ENCODE peak calls at places on chromosomes 2 and 18, in seven cellular contexts. R, G, T, O, W, X and U are unnamed samples.

GRCh38 chr2:128284841-128285240 is 33.8 kb downstream of the HS6ST1 start:
- DNase-seq in R (no peak), G (no peak), W (no peak), T (no peak), X (no peak), O (no peak), U (no peak)

GRCh38 chr2:133421516-133422324 is 146.5 kb downstream of the NCKAP5 start:
- DNase-seq in O (no peak), G (no peak), X (no peak), R (no peak), W (peak; percentile 35), T (peak; percentile 61), U (peak; percentile 8)

GRCh38 chr2:156657809-156658208 is 221.6 kb downstream of the GPD2 start:
- DNase-seq in G (no peak), W (no peak), R (no peak), X (no peak), O (no peak), T (no peak), U (no peak)

GRCh38 chr2:98893871-98894270 is 42.2 kb downstream of the CRACDL start:
- DNase-seq in O (no peak), X (no peak), W (no peak), R (no peak), G (no peak), T (no peak), U (no peak)

GRCh38 chr2:24818721-24819167 is 25.5 kb downstream of the CENPO start:
- DNase-seq in X (no peak), T (no peak), G (peak; percentile 26), W (no peak), R (no peak), O (peak; percentile 39), U (peak; percentile 22)

GRCh38 chr2:207896525-207897295 is 127.0 kb upstream of the FZD5 start:
- DNase-seq in R (peak; percentile 71), X (no peak), W (peak; percentile 46), O (no peak), T (no peak), G (peak; percentile 3), U (peak; percentile 23)

GRCh38 chr2:224869601-224870000 is 153.4 kb upstream of the CCDC195 start:
- DNase-seq in O (no peak), R (no peak), G (no peak), X (no peak), T (no peak), W (no peak), U (no peak)

GRCh38 chr18:42458226-42458625 is 503.2 kb downstream of the PIK3C3 start:
- DNase-seq in W (no peak), X (no peak), R (no peak), O (no peak), T (no peak), G (no peak), U (no peak)

GRCh38 chr2:120660056-120660694 is 75.5 kb upstream of the GLI2 start:
- DNase-seq in R (no peak), W (no peak), X (no peak), T (no peak), O (no peak), G (no peak), U (no peak)

GRCh38 chr2:5074738-5075137 is 617.4 kb upstream of the SOX11 start:
- DNase-seq in T (no peak), X (no peak), W (no peak), R (no peak), O (no peak), G (peak; percentile 8), U (no peak)

GRCh38 chr2:121202541-121203310 is 82.3 kb downstream of the TFCP2L1 start:
- DNase-seq in X (no peak), R (no peak), W (no peak), T (no peak), G (no peak), O (no peak), U (no peak)

GRCh38 chr18:56702946-56703345 is 51.8 kb downstream of the WDR7 start:
- DNase-seq in T (no peak), R (peak; percentile 3), O (no peak), X (peak; percentile 58), G (peak; percentile 47), W (peak; percentile 24), U (peak; percentile 54)

GRCh38 chr2:11123856-11124759 is 31.2 kb upstream of the SLC66A3 start:
- DNase-seq in W (peak; percentile 43), O (peak; percentile 97), G (peak; percentile 70), T (no peak), R (peak; percentile 66), X (peak; percentile 62), U (peak; percentile 92)

GRCh38 chr18:40917096-40917495 is 1037.9 kb upstream of the PIK3C3 start:
- DNase-seq in X (no peak), O (no peak), G (no peak), W (no peak), R (no peak), T (no peak), U (no peak)

GRCh38 chr2:221480251-221480650 is 91.9 kb downstream of the EPHA4 start:
- DNase-seq in X (no peak), T (no peak), O (no peak), R (no peak), W (no peak), G (no peak), U (no peak)

GRCh38 chr2:38533757-38534545 is 68.8 kb downstream of the HNRNPLL start:
- DNase-seq in R (no peak), X (no peak), W (no peak), G (peak; percentile 44), O (no peak), T (no peak), U (no peak)

GRCh38 chr2:118049140-118050128 is 35.6 kb upstream of the CCDC93 start:
- DNase-seq in G (no peak), X (no peak), T (peak; percentile 38), W (no peak), O (no peak), R (no peak), U (no peak)

GRCh38 chr2:7915302-7916200 is 766.3 kb upstream of the ID2 start:
- DNase-seq in O (no peak), W (no peak), R (no peak), T (no peak), G (no peak), X (no peak), U (no peak)

GRCh38 chr2:32565902-32566301 is 61.9 kb upstream of the TTC27 start:
- DNase-seq in X (no peak), T (no peak), R (no peak), W (no peak), O (no peak), G (no peak), U (no peak)

GRCh38 chr18:3794537-3795348 is 344.8 kb downstream of the TGIF1 start:
- DNase-seq in X (no peak), R (no peak), W (no peak), G (peak; percentile 30), O (no peak), T (no peak), U (no peak)

GRCh38 chr18:62852851-62853250 is 137.5 kb downstream of the PHLPP1 start:
- DNase-seq in R (no peak), W (no peak), T (no peak), X (no peak), O (no peak), G (no peak), U (no peak)

GRCh38 chr2:215178121-215178520 is 39.7 kb upstream of the ABCA12 start:
- DNase-seq in X (no peak), G (no peak), O (no peak), T (no peak), R (no peak), W (no peak), U (no peak)
- TF ChIP-seq YY1 in X (no peak), G (no peak), O (no peak), T (no peak), R (no peak), W (no peak), U (no peak)

GRCh38 chr2:124798551-124798950 is 773.5 kb downstream of the CNTNAP5 start:
- DNase-seq in O (no peak), R (no peak), T (no peak), W (no peak), X (no peak), G (no peak), U (no peak)

GRCh38 chr2:124810132-124810531 is 785.0 kb downstream of the CNTNAP5 start:
- DNase-seq in O (peak; percentile 45), R (peak; percentile 49), X (no peak), T (no peak), G (peak; percentile 1), W (peak; percentile 60), U (peak; percentile 9)

GRCh38 chr2:124805060-124805459 is 780.0 kb downstream of the CNTNAP5 start:
- DNase-seq in W (no peak), G (no peak), X (no peak), T (peak; percentile 13), O (no peak), R (no peak), U (no peak)

DNA sequence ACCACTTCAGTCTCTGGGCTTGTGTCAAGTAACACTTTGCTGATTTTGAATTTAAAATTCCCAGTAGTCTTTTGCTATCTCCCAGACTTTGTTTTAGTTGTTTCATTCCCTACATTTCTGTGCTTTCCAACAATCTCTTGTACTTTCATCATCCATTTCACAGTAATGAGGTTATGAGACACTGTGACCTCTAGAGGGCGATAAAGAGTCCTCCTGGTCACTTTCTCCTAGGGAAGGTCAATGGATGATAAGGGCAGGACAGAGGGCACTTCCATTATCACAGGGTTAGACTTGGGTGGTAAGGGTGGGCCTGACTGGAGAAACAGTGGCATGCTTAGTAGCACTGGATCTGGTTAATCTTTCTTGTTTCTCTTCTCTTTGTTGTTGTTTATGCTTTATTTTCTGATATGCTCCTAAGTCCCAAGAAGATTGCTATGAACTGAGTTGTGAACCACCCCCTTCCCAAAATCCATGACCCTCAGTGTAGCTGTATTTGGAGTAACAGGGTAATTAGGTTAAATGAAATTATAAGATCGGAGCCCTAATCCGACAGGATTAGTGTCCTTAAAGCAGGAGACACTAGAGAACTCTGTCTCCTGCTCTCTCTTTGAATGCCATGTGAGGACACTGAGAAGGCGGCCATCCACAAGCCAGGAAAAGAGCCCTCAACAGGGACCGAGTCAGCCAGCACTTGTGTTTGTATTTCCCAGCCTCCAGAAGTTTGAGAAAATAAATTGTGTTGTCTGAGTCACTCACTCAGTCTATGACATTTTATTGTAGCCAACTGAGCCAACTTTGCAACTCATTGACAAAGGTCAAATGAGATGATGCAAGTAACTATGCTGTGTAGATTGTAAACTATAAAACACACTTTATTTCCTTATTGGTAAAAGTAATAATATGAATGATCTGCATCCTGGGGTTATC is 779.2 kb downstream of the CNTNAP5 start:
- DNase-seq in G (peak; percentile 52), T (peak; percentile 12), X (peak; percentile 3), W (peak; percentile 69), O (no peak), R (peak; percentile 64), U (peak; percentile 48)
- TF ChIP-seq YY1 in G (no peak), T (no peak), X (no peak), W (no peak), O (no peak), R (no peak), U (no peak)

DNA sequence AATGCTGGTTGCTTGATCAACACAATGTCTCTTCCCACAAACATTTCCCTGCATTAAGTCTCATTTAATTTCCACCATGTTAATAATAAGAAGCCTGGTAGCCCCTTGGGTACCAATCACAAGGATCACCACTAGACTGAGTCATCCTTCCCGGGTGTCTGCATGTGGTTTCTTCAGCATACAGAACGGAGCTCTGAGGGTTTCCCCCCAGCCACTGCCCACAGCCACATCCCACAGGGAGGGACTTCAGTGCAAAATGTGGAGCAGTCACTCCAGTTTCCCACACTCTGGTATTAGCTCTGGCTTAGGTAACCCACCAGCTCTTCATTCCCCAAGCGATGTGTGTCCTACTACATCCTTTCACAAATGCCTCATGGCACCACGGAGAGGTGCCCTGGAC is 42.7 kb upstream of the POLE4 start:
- DNase-seq in O (no peak), G (no peak), X (no peak), R (no peak), W (no peak), T (peak; percentile 11), U (no peak)
- TF ChIP-seq YY1 in O (no peak), G (no peak), X (no peak), R (no peak), W (no peak), T (no peak), U (no peak)

GRCh38 chr18:23133860-23134779 is 1.2 kb upstream of the CABLES1 start:
- DNase-seq in O (peak; percentile 71), R (no peak), W (peak; percentile 91), G (no peak), T (peak; percentile 59), X (peak; percentile 53), U (peak; percentile 48)
- TF ChIP-seq YY1 in O (no peak), R (no peak), W (no peak), G (no peak), T (peak; percentile 17), X (peak; percentile 50), U (no peak)